ENCODE peak calls at places on chromosomes 16 and 17, in six cellular contexts. R, O, U, E, D and C are unnamed samples.
A peak's percentile ranks its signal among the peaks of the same experiment; 100 is the strongest.

GRCh38 chr17:2635675-2636074 is 42.2 kb downstream of the PAFAH1B1 start:
- DNase-seq in R (no peak), O (no peak), U (no peak), E (no peak), D (no peak), C (no peak)

GRCh38 chr17:43814714-43815113 is 18.2 kb downstream of the MPP3 start:
- DNase-seq in R (no peak), O (no peak), U (no peak), E (no peak), D (no peak), C (no peak)

GRCh38 chr16:23110257-23110899 is 38.9 kb downstream of the USP31 start:
- DNase-seq in R (no peak), O (no peak), U (no peak), E (no peak), D (no peak), C (no peak)

GRCh38 chr16:60914334-60914733 is 1121.9 kb downstream of the CDH8 start:
- DNase-seq in R (no peak), O (no peak), U (no peak), E (no peak), D (no peak), C (no peak)

GRCh38 chr17:55441544-55441943 is 19.9 kb upstream of the MMD start:
- DNase-seq in R (no peak), O (no peak), U (no peak), E (no peak), D (no peak), C (no peak)

GRCh38 chr17:50679008-50679544 is 28.6 kb downstream of the ANKRD40 start:
- DNase-seq in R (peak; percentile 83), O (no peak), U (no peak), E (no peak), D (no peak), C (no peak)

GRCh38 chr17:57158296-57158695 is 73.2 kb downstream of the AKAP1 start:
- DNase-seq in R (no peak), O (no peak), U (no peak), E (no peak), D (no peak), C (no peak)

GRCh38 chr16:3578610-3579551 is 1.7 kb upstream of the NLRC3 start:
- DNase-seq in R (no peak), O (peak; percentile 56), U (peak; percentile 62), E (peak; percentile 45), D (peak; percentile 73), C (no peak)

GRCh38 chr16:5854027-5854426 is 756.4 kb upstream of the EEF2KMT start:
- DNase-seq in R (no peak), O (no peak), U (no peak), E (no peak), D (no peak), C (no peak)

GRCh38 chr16:27123795-27124194 is 57.1 kb downstream of the C16orf82 start:
- DNase-seq in R (no peak), O (no peak), U (no peak), E (no peak), D (peak; percentile 31), C (no peak)

GRCh38 chr17:49926886-49927285 is 42.1 kb upstream of the DLX4 start:
- DNase-seq in R (no peak), O (no peak), U (no peak), E (no peak), D (peak; percentile 79), C (no peak)

GRCh38 chr17:30950669-30951399 is 20.0 kb upstream of the RNF135 start:
- DNase-seq in R (peak; percentile 91), O (no peak), U (peak; percentile 91), E (peak; percentile 60), D (no peak), C (no peak)

GRCh38 chr16:54506691-54507090 is 220.1 kb upstream of the IRX3 start:
- DNase-seq in R (no peak), O (no peak), U (no peak), E (no peak), D (no peak), C (no peak)

GRCh38 chr17:75271233-75271954 is 363 bp upstream of the MIF4GD start:
- DNase-seq in R (peak; percentile 58), O (no peak), U (peak; percentile 87), E (peak; percentile 87), D (peak; percentile 92), C (peak; percentile 78)

DNA sequence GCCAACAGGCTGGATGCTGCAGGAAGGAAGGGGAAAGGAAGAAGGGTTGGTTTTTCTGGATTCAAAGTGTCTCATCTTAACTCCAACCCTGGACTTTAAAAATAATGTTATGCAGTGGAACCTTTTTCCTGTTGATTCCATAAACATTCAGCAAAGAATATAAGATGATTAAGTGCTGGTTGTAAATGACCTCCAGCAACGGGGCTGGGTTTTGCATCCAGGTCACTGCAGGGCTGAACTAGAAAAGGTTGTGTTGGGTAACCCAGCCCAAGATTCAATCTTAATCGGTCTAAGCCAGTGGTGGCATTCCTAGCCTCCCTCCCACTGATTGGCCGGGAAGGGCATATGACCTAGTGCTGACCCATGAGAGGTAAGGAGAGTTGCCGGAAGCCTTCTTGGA is 34.2 kb upstream of the PLCG2 start:
- DNase-seq in R (no peak), O (no peak), U (no peak), E (no peak), D (no peak), C (no peak)
- TF ChIP-seq CTCF in R (no peak), O (no peak), U (no peak), E (no peak), D (no peak), C (no peak)

GRCh38 chr17:79934653-79934970 is 95.4 kb upstream of the CBX4 start:
- DNase-seq in R (no peak), O (no peak), U (no peak), E (no peak), D (no peak), C (no peak)

GRCh38 chr17:79935197-79935844 is 96.1 kb upstream of the CBX4 start:
- DNase-seq in R (no peak), O (no peak), U (no peak), E (no peak), D (no peak), C (no peak)

GRCh38 chr17:79932907-79933306 is 93.7 kb upstream of the CBX4 start:
- DNase-seq in R (no peak), O (no peak), U (no peak), E (no peak), D (no peak), C (no peak)

GRCh38 chr17:79932446-79932845 is 93.2 kb upstream of the CBX4 start:
- DNase-seq in R (peak; percentile 54), O (no peak), U (no peak), E (no peak), D (no peak), C (no peak)

DNA sequence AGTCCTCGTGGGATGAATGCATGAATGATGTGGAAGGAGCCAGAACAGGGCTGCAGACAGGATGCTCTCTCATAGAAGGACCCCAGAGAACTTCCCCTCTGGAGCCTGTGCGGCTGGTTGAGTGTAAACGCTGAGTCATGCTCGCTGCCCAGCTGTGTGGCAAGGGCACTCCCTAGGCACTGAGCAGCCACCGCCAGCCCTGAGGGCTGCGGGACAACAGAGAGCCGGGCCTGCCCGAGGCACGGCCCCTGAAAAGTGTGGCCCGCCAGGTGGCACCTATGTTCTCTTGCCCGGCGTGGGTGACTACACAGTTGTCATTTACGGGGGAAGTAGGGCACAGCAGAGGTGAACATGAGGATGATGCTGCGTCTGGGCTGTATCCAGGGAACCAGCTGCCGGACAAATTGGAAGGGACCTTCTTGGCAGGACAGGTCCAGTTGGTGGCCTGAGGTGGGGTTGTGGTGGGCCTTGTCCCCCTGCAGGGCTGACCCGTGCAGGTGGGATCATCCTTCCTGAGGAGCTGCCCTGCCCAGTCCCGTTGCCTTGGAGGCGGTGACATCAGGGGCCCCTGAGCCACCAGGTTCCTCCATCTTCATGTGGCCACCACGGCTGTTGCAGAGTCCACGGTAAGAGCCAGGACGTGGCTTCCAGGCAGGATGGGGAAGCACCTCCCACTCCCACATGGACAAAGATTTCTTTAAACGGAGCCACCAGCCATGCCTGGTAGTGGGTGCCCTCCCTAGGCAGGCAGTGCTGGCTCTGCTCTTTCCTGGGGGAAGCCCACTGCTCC is 94.8 kb upstream of the CBX4 start:
- DNase-seq in R (no peak), O (no peak), U (peak; percentile 73), E (peak; percentile 71), D (no peak), C (no peak)
- H3K4me3 ChIP-seq in R (no peak overlapping the region), O (no peak overlapping the region), U (no peak overlapping the region), E (no peak overlapping the region), D (no peak overlapping the region), C (no peak overlapping the region)

DNA sequence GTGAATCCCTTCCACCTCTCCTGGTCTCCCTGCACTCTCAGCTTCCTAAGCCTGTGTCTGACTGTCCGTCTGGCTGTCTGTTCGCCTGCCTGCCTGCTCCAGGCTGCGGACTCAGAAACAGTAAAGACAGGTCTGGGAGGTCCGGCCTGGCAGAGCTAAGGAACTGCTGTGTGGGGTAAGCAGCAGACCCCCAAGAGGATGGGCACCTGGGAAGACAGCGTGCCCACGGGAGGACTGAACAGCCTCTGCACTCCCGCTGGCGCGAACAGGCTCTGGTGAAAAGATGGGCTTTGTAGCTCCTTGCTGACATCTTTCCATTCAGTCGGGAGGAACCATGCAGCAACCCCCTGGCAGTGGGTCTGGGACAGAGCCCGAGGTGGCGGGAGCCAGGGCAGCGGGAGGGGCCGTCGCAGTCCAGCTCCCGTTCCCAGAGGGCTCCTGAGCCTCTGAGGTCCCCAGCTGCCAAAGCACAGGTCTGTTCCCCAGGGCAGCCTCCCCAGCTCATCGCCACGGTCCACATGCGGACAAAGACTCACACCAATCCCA is 196.3 kb downstream of the RBFOX3 start:
- DNase-seq in R (no peak), O (no peak), U (no peak), E (no peak), D (no peak), C (no peak)
- TF ChIP-seq EP300 in R (no peak), O (no peak), U (no peak), E (no peak), D (no peak), C (no peak)

GRCh38 chr17:58637011-58637570 is 54.8 kb downstream of the TEX14 start:
- DNase-seq in R (no peak), O (no peak), U (no peak), E (no peak), D (no peak), C (no peak)

GRCh38 chr17:58626905-58627304 is 64.9 kb downstream of the TEX14 start:
- DNase-seq in R (no peak), O (no peak), U (no peak), E (no peak), D (no peak), C (no peak)

GRCh38 chr17:58630883-58631522 is 60.8 kb downstream of the TEX14 start:
- DNase-seq in R (no peak), O (no peak), U (peak; percentile 68), E (peak; percentile 49), D (peak; percentile 30), C (peak; percentile 11)

GRCh38 chr17:58632324-58633314 is 59.2 kb downstream of the TEX14 start:
- DNase-seq in R (peak; percentile 29), O (no peak), U (no peak), E (no peak), D (no peak), C (no peak)

DNA sequence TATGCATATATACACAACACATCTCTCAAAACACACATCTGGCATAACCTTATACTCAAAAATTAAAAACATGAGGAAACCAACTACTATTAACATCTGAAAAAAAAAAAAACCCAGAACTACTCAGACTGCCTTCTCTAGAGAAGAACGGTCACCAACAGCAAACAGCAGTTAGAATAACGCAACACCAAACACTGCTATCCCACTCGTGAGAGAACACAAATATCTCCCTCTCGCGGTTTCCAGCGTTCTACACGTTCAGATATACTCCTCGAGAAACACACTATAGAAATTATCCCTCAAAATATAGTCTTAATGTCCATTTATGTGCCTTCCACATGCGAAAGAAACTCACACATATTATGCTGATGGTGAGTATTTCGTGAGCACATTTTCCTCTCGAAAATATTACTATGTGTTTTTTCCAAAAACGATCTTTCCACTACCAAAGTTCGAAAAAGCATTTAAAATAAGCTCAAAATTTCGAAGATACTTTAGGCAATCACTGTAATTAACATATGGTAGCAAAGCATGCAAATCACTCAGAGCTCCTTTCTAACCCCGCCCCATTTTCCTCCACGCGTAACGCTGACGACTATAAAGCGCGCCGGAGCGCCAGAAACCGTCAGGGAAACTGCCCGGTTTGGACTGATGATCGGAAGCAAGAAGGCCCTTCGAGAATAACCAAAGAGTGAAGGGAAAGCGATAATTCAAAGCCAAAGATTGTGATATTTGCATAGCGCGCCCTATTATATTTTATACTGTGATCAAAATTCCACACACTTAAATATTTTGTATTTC is 60.1 kb downstream of the TEX14 start:
- DNase-seq in R (peak; percentile 99), O (peak; percentile 93), U (peak; percentile 97), E (peak; percentile 95), D (peak; percentile 86), C (peak; percentile 92)
- TF ChIP-seq CTCF in R (peak; percentile 56), O (no peak), U (peak; percentile 13), E (no peak), D (peak; percentile 15), C (peak; percentile 18)